ENCODE peak calls at places on chromosomes 11 and 22, in eight cellular contexts. W, N, U, Z, B, K, T and Y are unnamed samples.
A peak's percentile ranks its signal among the peaks of the same experiment; 100 is the strongest.

GRCh38 chr11:110704210-110704864 is 7.9 kb downstream of the ARHGAP20 start:
- DNase-seq in W (no peak), N (no peak), U (no peak), Z (no peak), B (no peak), K (no peak), T (no peak), Y (no peak)

GRCh38 chr11:7485854-7486425 is 634 bp downstream of the OLFML1 start:
- DNase-seq in W (no peak), N (no peak), U (no peak), Z (no peak), B (no peak), K (no peak), T (no peak), Y (no peak)

GRCh38 chr11:70505331-70505731 is 107.0 kb downstream of the CTTN start:
- DNase-seq in W (no peak), N (peak; percentile 64), U (no peak), Z (no peak), B (no peak), K (no peak), T (no peak), Y (no peak)

GRCh38 chr11:121890377-121890776 is 225.6 kb downstream of the BLID start:
- DNase-seq in W (no peak), N (no peak), U (no peak), Z (no peak), B (no peak), K (no peak), T (no peak), Y (no peak)

GRCh38 chr11:45332486-45332934 is 46.4 kb upstream of the SYT13 start:
- DNase-seq in W (peak; percentile 12), N (no peak), U (no peak), Z (peak; percentile 79), B (peak; percentile 79), K (peak; percentile 32), T (peak; percentile 66), Y (no peak)

GRCh38 chr11:131690776-131691557 is 320.6 kb downstream of the NTM start:
- DNase-seq in W (no peak), N (peak; percentile 75), U (no peak), Z (no peak), B (no peak), K (no peak), T (no peak), Y (no peak)

GRCh38 chr11:10900686-10901415 is 43.0 kb upstream of the ZBED5 start:
- DNase-seq in W (no peak), N (no peak), U (no peak), Z (peak; percentile 32), B (no peak), K (no peak), T (no peak), Y (no peak)

GRCh38 chr11:33635161-33635560 is 65.5 kb downstream of the C11orf91 start:
- DNase-seq in W (no peak), N (no peak), U (no peak), Z (no peak), B (no peak), K (no peak), T (no peak), Y (no peak)

GRCh38 chr11:14519692-14520085 is 497 bp downstream of the PSMA1 start:
- DNase-seq in W (no peak), N (no peak), U (no peak), Z (peak; percentile 21), B (peak; percentile 64), K (no peak), T (no peak), Y (no peak)

GRCh38 chr11:102005306-102005705 is 41.9 kb upstream of the CFAP300 start:
- DNase-seq in W (no peak), N (no peak), U (no peak), Z (no peak), B (no peak), K (no peak), T (no peak), Y (no peak)

GRCh38 chr22:17786435-17787158 is 12.3 kb upstream of the BID start:
- DNase-seq in W (no peak), N (peak; percentile 43), U (no peak), Z (no peak), B (no peak), K (no peak), T (no peak), Y (peak; percentile 84)

GRCh38 chr22:31263896-31264295 is 28.4 kb downstream of the PIK3IP1 start:
- DNase-seq in W (no peak), N (no peak), U (no peak), Z (no peak), B (no peak), K (no peak), T (no peak), Y (no peak)

GRCh38 chr11:19978668-19979518 is 181.4 kb downstream of the DBX1 start:
- DNase-seq in W (no peak), N (no peak), U (no peak), Z (peak; percentile 79), B (no peak), K (peak; percentile 12), T (peak; percentile 24), Y (no peak)

GRCh38 chr22:19767427-19768380 is 7.1 kb downstream of the TBX1 start:
- DNase-seq in W (no peak), N (peak; percentile 65), U (no peak), Z (no peak), B (no peak), K (no peak), T (no peak), Y (no peak)

GRCh38 chr22:25563757-25564319 is 637 bp upstream of the GRK3 start:
- DNase-seq in W (no peak), N (peak; percentile 73), U (no peak), Z (no peak), B (peak; percentile 17), K (no peak), T (peak; percentile 22), Y (no peak)

GRCh38 chr11:6402561-6402981 is 12.3 kb downstream of the SMPD1 start:
- DNase-seq in W (peak; percentile 64), N (no peak), U (peak; percentile 70), Z (no peak), B (no peak), K (peak; percentile 71), T (peak; percentile 82), Y (peak; percentile 79)

GRCh38 chr11:22875869-22876473 is 15.7 kb upstream of the CCDC179 start:
- DNase-seq in W (peak; percentile 41), N (no peak), U (peak; percentile 32), Z (peak; percentile 67), B (peak; percentile 87), K (peak; percentile 30), T (peak; percentile 59), Y (peak; percentile 9)

GRCh38 chr11:117887431-117888139 is 11.1 kb upstream of the FXYD6 start:
- DNase-seq in W (no peak), N (no peak), U (no peak), Z (no peak), B (no peak), K (no peak), T (no peak), Y (no peak)

GRCh38 chr11:71086687-71087258 is 165.6 kb downstream of the SHANK2 start:
- DNase-seq in W (no peak), N (no peak), U (no peak), Z (peak; percentile 10), B (peak; percentile 83), K (no peak), T (no peak), Y (no peak)

GRCh38 chr11:128686745-128687177 is 7.1 kb upstream of the FLI1 start:
- DNase-seq in W (peak; percentile 36), N (peak; percentile 90), U (peak; percentile 63), Z (peak; percentile 47), B (peak; percentile 37), K (no peak), T (peak; percentile 58), Y (no peak)

GRCh38 chr11:6197466-6198200 is 1.4 kb upstream of the OR52W1 start:
- DNase-seq in W (no peak), N (no peak), U (no peak), Z (no peak), B (no peak), K (no peak), T (no peak), Y (no peak)

GRCh38 chr11:115433376-115433775 is 70.8 kb downstream of the CADM1 start:
- DNase-seq in W (no peak), N (no peak), U (no peak), Z (no peak), B (no peak), K (no peak), T (no peak), Y (no peak)

GRCh38 chr11:7436657-7437056 is 48.6 kb upstream of the OLFML1 start:
- DNase-seq in W (no peak), N (no peak), U (no peak), Z (no peak), B (no peak), K (no peak), T (peak; percentile 63), Y (peak; percentile 8)

GRCh38 chr11:61325649-61326414 is 7.1 kb downstream of the DDB1 start:
- DNase-seq in W (no peak), N (no peak), U (no peak), Z (peak; percentile 63), B (no peak), K (no peak), T (no peak), Y (no peak)

GRCh38 chr22:17562906-17563870 is at the start of gene SLC25A18:
- DNase-seq in W (no peak), N (no peak), U (no peak), Z (no peak), B (no peak), K (no peak), T (no peak), Y (no peak)

GRCh38 chr11:22792497-22792896 is 37.1 kb downstream of the SVIP start:
- DNase-seq in W (no peak), N (no peak), U (no peak), Z (peak; percentile 16), B (no peak), K (no peak), T (no peak), Y (no peak)

GRCh38 chr11:108511851-108512474 is 13.8 kb upstream of the POGLUT3 start:
- DNase-seq in W (no peak), N (no peak), U (no peak), Z (peak; percentile 21), B (no peak), K (no peak), T (no peak), Y (no peak)

GRCh38 chr11:124788521-124788920 is 11.7 kb downstream of the MSANTD2 start:
- DNase-seq in W (no peak), N (no peak), U (no peak), Z (no peak), B (no peak), K (no peak), T (no peak), Y (no peak)